ENCODE peak calls at places on chromosomes 6 and 20, in six cellular contexts. X, Y, H, Z, E and U are unnamed samples.

GRCh38 chr6:16659471-16660156 is 101.6 kb downstream of the ATXN1 start:
- DNase-seq in X (no peak), Y (no peak), H (no peak), Z (no peak), E (no peak), U (no peak)

GRCh38 chr6:136657629-136658028 is 107.4 kb upstream of the MAP7 start:
- DNase-seq in X (no peak), Y (no peak), H (no peak), Z (no peak), E (no peak), U (no peak)

GRCh38 chr20:57928181-57928967 is 218.6 kb upstream of the PMEPA1 start:
- DNase-seq in X (no peak), Y (no peak), H (no peak), Z (no peak), E (no peak), U (no peak)

GRCh38 chr6:79635179-79635578 is 4.0 kb downstream of the SH3BGRL2 start:
- DNase-seq in X (no peak), Y (no peak), H (no peak), Z (no peak), E (no peak), U (peak; percentile 63)

GRCh38 chr6:30542404-30542725 is 13.9 kb downstream of the GNL1 start:
- DNase-seq in X (no peak), Y (no peak), H (no peak), Z (no peak), E (no peak), U (no peak)

GRCh38 chr6:2526766-2527165 is 224.0 kb downstream of the MYLK4 start:
- DNase-seq in X (no peak), Y (no peak), H (no peak), Z (no peak), E (no peak), U (no peak)

GRCh38 chr20:2210646-2211556 is 84.9 kb upstream of the TGM3 start:
- DNase-seq in X (no peak), Y (peak; percentile 41), H (no peak), Z (no peak), E (no peak), U (peak; percentile 23)

GRCh38 chr6:68326762-68327161 is 308.3 kb upstream of the ADGRB3 start:
- DNase-seq in X (no peak), Y (no peak), H (no peak), Z (no peak), E (no peak), U (no peak)

GRCh38 chr6:44268095-44268628 is 2.1 kb upstream of the TMEM151B start:
- DNase-seq in X (peak; percentile 79), Y (no peak), H (no peak), Z (no peak), E (no peak), U (peak; percentile 22)

GRCh38 chr20:43954704-43955243 is 40.1 kb downstream of the TOX2 start:
- DNase-seq in X (no peak), Y (no peak), H (no peak), Z (no peak), E (no peak), U (no peak)

GRCh38 chr6:170177383-170178265 is 113.3 kb downstream of the DLL1 start:
- DNase-seq in X (no peak), Y (no peak), H (peak; percentile 48), Z (peak; percentile 42), E (no peak), U (no peak)

GRCh38 chr6:90483116-90483839 is 103.6 kb downstream of the MAP3K7 start:
- DNase-seq in X (no peak), Y (no peak), H (no peak), Z (no peak), E (no peak), U (no peak)

GRCh38 chr6:68235192-68235812 is 399.8 kb upstream of the ADGRB3 start:
- DNase-seq in X (no peak), Y (no peak), H (no peak), Z (no peak), E (no peak), U (no peak)

GRCh38 chr20:13515796-13516533 is 122.8 kb downstream of the TASP1 start:
- DNase-seq in X (no peak), Y (no peak), H (no peak), Z (no peak), E (no peak), U (no peak)

GRCh38 chr6:47276377-47276776 is 33.3 kb downstream of the TNFRSF21 start:
- DNase-seq in X (no peak), Y (no peak), H (no peak), Z (no peak), E (no peak), U (no peak)

GRCh38 chr6:4518506-4518905 is 257.7 kb upstream of the CDYL start:
- DNase-seq in X (no peak), Y (no peak), H (no peak), Z (no peak), E (no peak), U (peak; percentile 32)

GRCh38 chr6:167766986-167767714 is 59.6 kb upstream of the AFDN start:
- DNase-seq in X (peak; percentile 72), Y (no peak), H (no peak), Z (no peak), E (no peak), U (no peak)

DNA sequence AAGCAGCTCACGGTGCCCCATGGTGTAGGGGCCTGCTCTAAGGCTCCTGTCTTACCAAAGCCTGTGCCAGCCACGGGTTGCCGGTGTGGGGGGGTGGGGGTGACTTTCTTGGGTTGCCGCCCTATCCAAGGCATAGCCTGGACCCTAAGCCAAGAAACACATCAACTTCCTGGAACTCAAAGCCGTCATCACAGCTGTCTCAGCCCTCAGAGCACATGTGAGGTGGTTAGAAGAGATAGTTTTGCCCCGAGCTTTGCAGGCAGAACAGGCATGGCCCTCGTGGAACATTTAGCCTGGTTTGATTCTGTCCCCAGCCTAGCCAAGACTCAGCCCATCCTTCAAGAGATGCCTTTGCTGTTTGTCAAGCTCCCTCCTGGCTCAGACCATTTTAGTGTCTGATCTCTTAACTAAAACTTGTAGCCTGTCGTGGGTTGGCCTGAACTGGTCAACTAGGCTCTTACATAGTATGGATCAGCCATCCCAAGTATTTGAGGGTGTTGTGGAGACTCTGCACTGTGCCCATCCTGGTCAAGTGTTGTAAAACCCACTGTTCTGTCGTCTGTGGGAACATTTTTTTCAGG is 64.9 kb downstream of the RREB1 start:
- DNase-seq in X (no peak), Y (no peak), H (peak; percentile 61), Z (no peak), E (no peak), U (peak; percentile 57)
- H3K4me1 ChIP-seq in X (peaks cover 67% of the 10 kb centered on the region), Y (peaks cover 16% of the 10 kb centered on the region), H (peaks cover 13% of the 10 kb centered on the region), Z (peaks cover 19% of the 10 kb centered on the region), E (no peaks in the 10 kb centered on the region), U (peaks cover 10% of the 10 kb centered on the region)

DNA sequence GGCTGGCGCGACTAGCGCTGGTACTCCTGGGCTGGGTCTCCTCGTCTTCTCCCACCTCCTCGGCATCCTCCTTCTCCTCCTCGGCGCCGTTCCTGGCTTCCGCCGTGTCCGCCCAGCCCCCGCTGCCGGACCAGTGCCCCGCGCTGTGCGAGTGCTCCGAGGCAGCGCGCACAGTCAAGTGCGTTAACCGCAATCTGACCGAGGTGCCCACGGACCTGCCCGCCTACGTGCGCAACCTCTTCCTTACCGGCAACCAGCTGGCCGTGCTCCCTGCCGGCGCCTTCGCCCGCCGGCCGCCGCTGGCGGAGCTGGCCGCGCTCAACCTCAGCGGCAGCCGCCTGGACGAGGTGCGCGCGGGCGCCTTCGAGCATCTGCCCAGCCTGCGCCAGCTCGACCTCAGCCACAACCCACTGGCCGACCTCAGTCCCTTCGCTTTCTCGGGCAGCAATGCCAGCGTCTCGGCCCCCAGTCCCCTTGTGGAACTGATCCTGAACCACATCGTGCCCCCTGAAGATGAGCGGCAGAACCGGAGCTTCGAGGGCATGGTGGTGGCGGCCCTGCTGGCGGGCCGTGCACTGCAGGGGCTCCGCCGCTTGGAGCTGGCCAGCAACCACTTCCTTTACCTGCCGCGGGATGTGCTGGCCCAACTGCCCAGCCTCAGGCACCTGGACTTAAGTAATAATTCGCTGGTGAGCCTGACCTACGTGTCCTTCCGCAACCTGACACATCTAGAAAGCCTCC is 1.6 kb downstream of the TPBG start:
- DNase-seq in X (no peak), Y (no peak), H (peak; percentile 40), Z (no peak), E (peak; percentile 24), U (peak; percentile 35)
- TF ChIP-seq CTCF in X (no peak), Y (no peak), H (peak; percentile 9), Z (no peak), E (no peak), U (peak; percentile 23)

GRCh38 chr6:125302840-125303511 is 1.2 kb upstream of the HDDC2 start:
- DNase-seq in X (peak; percentile 37), Y (no peak), H (no peak), Z (no peak), E (no peak), U (no peak)

GRCh38 chr6:125303512-125303854 is 1.7 kb upstream of the HDDC2 start:
- DNase-seq in X (no peak), Y (no peak), H (no peak), Z (no peak), E (no peak), U (no peak)

GRCh38 chr6:125299257-125299656 is 2.5 kb downstream of the HDDC2 start:
- DNase-seq in X (no peak), Y (no peak), H (no peak), Z (no peak), E (no peak), U (no peak)

GRCh38 chr6:125301435-125302391 is at the start of gene HDDC2:
- DNase-seq in X (peak; percentile 83), Y (peak; percentile 80), H (peak; percentile 77), Z (peak; percentile 63), E (peak; percentile 28), U (peak; percentile 29)

GRCh38 chr6:125300992-125301434 is 754 bp downstream of the HDDC2 start:
- DNase-seq in X (no peak), Y (no peak), H (no peak), Z (no peak), E (no peak), U (peak; percentile 26)
- H3K4me1 ChIP-seq in X (peaks cover 11% of the 10 kb centered on the region), Y (no peaks in the 10 kb centered on the region), H (no peaks in the 10 kb centered on the region), Z (peaks cover 11% of the 10 kb centered on the region), E (no peaks in the 10 kb centered on the region), U (peaks cover 4% of the 10 kb centered on the region)

DNA sequence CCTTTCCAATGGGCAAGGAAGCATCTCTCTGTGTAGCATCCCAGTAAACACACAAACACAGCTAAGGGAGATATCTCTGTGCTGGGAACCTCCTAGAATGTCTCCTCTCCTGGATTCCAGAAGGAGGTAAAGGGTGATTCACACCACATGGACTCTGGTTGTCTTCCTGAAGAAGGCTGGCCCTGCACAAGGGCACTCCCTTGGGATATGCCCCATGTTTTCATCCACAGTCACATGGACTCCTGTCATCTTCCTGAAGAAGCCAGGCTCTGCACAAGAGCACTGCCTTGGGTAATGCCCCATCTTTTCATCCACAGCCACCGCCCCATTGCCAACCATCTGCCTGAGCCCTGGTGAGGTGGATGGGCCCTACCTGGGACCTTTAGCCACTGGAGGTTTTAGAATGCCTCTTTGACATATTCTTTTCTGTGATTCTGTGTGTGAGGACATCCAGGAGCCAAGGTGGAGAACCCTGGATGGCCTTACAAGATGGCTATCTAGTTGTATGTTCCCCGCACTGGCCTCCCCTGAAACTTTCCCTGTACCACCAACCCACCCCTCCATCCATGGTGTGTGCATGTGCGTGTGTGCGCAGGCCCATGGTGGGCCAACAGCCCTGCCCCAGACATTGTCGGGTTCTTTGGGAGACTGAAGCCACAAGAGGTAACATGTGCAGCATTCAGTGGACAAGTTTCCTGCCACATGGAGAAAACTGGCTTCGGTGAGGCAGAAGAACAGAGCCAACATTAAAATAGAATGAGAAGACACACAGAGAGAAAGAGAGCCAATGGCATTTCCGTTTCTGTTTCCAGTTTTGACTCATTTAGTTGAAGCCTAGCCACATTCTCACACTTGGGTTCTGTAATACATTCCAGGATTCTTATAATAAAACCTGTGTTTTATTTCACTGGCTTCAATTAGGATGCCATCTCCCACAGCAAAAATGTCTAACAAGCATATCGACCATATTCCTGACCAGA is 110.2 kb upstream of the CST7 start:
- DNase-seq in X (no peak), Y (no peak), H (no peak), Z (no peak), E (no peak), U (no peak)
- TF ChIP-seq CTCF in X (no peak), Y (no peak), H (no peak), Z (no peak), E (no peak), U (no peak)

GRCh38 chr6:135191508-135192255 is 10.6 kb downstream of the MYB start:
- DNase-seq in X (peak; percentile 63), Y (no peak), H (no peak), Z (no peak), E (no peak), U (no peak)
- H3K4me1 ChIP-seq in X (peaks cover 14% of the 10 kb centered on the region), Y (no peaks in the 10 kb centered on the region), H (no peaks in the 10 kb centered on the region), Z (no peaks in the 10 kb centered on the region), E (no peaks in the 10 kb centered on the region), U (no peaks in the 10 kb centered on the region)